ENCODE peak calls at places on chromosomes 13 and 19, in nine cellular contexts. One of them, this sample, is unnamed.

GRCh38 chr13:49571299-49572240 is 13.8 kb downstream of the RCBTB1 start:
- DNase-seq in Right ventricle myocardium superior: no peak
- DNase-seq in RPMI8226: no peak
- DNase-seq in activated T-cell treated with anti-CD3 and anti-CD28 coated beads for 1 hour: no peak
- DNase-seq in stimulated activated CD8-positive, alpha-beta memory T cell treated with anti-CD3 and anti-CD28 coated beads, Interleukin-7, amount 100 ng/mL, for 1 hour: no peak
- DNase-seq in GM19239: no peak
- DNase-seq in effector CD4-positive, alpha-beta T cell: no peak
- DNase-seq in posterior cingulate gyrus: no peak
- DNase-seq in RWPE2: no peak
- DNase-seq in this sample: no peak

GRCh38 chr13:93227906-93228801 is 1.5 kb downstream of the GPC6 start:
- DNase-seq in GM19239: no peak
- DNase-seq in effector CD4-positive, alpha-beta T cell: no peak
- DNase-seq in stimulated activated CD8-positive, alpha-beta memory T cell treated with anti-CD3 and anti-CD28 coated beads, Interleukin-7, amount 100 ng/mL, for 1 hour: no peak
- DNase-seq in posterior cingulate gyrus: peak; percentile 91
- DNase-seq in Right ventricle myocardium superior: peak; percentile 54
- DNase-seq in RWPE2: no peak
- DNase-seq in activated T-cell treated with anti-CD3 and anti-CD28 coated beads for 1 hour: no peak
- DNase-seq in RPMI8226: no peak
- DNase-seq in this sample: no peak

GRCh38 chr13:51523082-51523518 is 61.2 kb upstream of the WDFY2 start:
- DNase-seq in activated T-cell treated with anti-CD3 and anti-CD28 coated beads for 1 hour: no peak
- DNase-seq in posterior cingulate gyrus: peak; percentile 58
- DNase-seq in stimulated activated CD8-positive, alpha-beta memory T cell treated with anti-CD3 and anti-CD28 coated beads, Interleukin-7, amount 100 ng/mL, for 1 hour: no peak
- DNase-seq in Right ventricle myocardium superior: peak; percentile 49
- DNase-seq in effector CD4-positive, alpha-beta T cell: no peak
- DNase-seq in RWPE2: no peak
- DNase-seq in GM19239: no peak
- DNase-seq in RPMI8226: no peak
- DNase-seq in this sample: peak; percentile 6

GRCh38 chr13:34543836-34544235 is 398.2 kb upstream of the NBEA start:
- DNase-seq in posterior cingulate gyrus: no peak
- DNase-seq in effector CD4-positive, alpha-beta T cell: no peak
- DNase-seq in Right ventricle myocardium superior: no peak
- DNase-seq in RPMI8226: no peak
- DNase-seq in RWPE2: no peak
- DNase-seq in stimulated activated CD8-positive, alpha-beta memory T cell treated with anti-CD3 and anti-CD28 coated beads, Interleukin-7, amount 100 ng/mL, for 1 hour: no peak
- DNase-seq in GM19239: no peak
- DNase-seq in activated T-cell treated with anti-CD3 and anti-CD28 coated beads for 1 hour: no peak
- DNase-seq in this sample: no peak

GRCh38 chr13:63041640-63042414 is 1626.2 kb upstream of the PCDH20 start:
- DNase-seq in RWPE2: no peak
- DNase-seq in GM19239: no peak
- DNase-seq in activated T-cell treated with anti-CD3 and anti-CD28 coated beads for 1 hour: no peak
- DNase-seq in posterior cingulate gyrus: no peak
- DNase-seq in Right ventricle myocardium superior: no peak
- DNase-seq in RPMI8226: no peak
- DNase-seq in effector CD4-positive, alpha-beta T cell: no peak
- DNase-seq in stimulated activated CD8-positive, alpha-beta memory T cell treated with anti-CD3 and anti-CD28 coated beads, Interleukin-7, amount 100 ng/mL, for 1 hour: no peak
- DNase-seq in this sample: no peak

GRCh38 chr19:51799998-51800848 is 5.3 kb downstream of the FPR3 start:
- DNase-seq in effector CD4-positive, alpha-beta T cell: no peak
- DNase-seq in stimulated activated CD8-positive, alpha-beta memory T cell treated with anti-CD3 and anti-CD28 coated beads, Interleukin-7, amount 100 ng/mL, for 1 hour: no peak
- DNase-seq in Right ventricle myocardium superior: peak; percentile 89
- DNase-seq in posterior cingulate gyrus: no peak
- DNase-seq in RPMI8226: no peak
- DNase-seq in activated T-cell treated with anti-CD3 and anti-CD28 coated beads for 1 hour: no peak
- DNase-seq in GM19239: no peak
- DNase-seq in RWPE2: no peak
- DNase-seq in this sample: no peak

GRCh38 chr13:49443327-49443688 is 556 bp downstream of the CAB39L start:
- DNase-seq in stimulated activated CD8-positive, alpha-beta memory T cell treated with anti-CD3 and anti-CD28 coated beads, Interleukin-7, amount 100 ng/mL, for 1 hour: no peak
- DNase-seq in RPMI8226: no peak
- DNase-seq in effector CD4-positive, alpha-beta T cell: no peak
- DNase-seq in posterior cingulate gyrus: no peak
- DNase-seq in activated T-cell treated with anti-CD3 and anti-CD28 coated beads for 1 hour: no peak
- DNase-seq in RWPE2: no peak
- DNase-seq in Right ventricle myocardium superior: no peak
- DNase-seq in GM19239: no peak
- DNase-seq in this sample: no peak

GRCh38 chr19:13055213-13056051 is 47.2 kb downstream of the LYL1 start:
- DNase-seq in stimulated activated CD8-positive, alpha-beta memory T cell treated with anti-CD3 and anti-CD28 coated beads, Interleukin-7, amount 100 ng/mL, for 1 hour: no peak
- DNase-seq in RPMI8226: no peak
- DNase-seq in Right ventricle myocardium superior: peak; percentile 90
- DNase-seq in effector CD4-positive, alpha-beta T cell: no peak
- DNase-seq in GM19239: no peak
- DNase-seq in posterior cingulate gyrus: peak; percentile 88
- DNase-seq in activated T-cell treated with anti-CD3 and anti-CD28 coated beads for 1 hour: no peak
- DNase-seq in RWPE2: no peak
- DNase-seq in this sample: no peak

GRCh38 chr13:113448545-113448884 is 4.8 kb downstream of the ADPRHL1 start:
- DNase-seq in RPMI8226: peak; percentile 84
- DNase-seq in stimulated activated CD8-positive, alpha-beta memory T cell treated with anti-CD3 and anti-CD28 coated beads, Interleukin-7, amount 100 ng/mL, for 1 hour: no peak
- DNase-seq in activated T-cell treated with anti-CD3 and anti-CD28 coated beads for 1 hour: no peak
- DNase-seq in posterior cingulate gyrus: peak; percentile 43
- DNase-seq in Right ventricle myocardium superior: peak; percentile 83
- DNase-seq in GM19239: no peak
- DNase-seq in effector CD4-positive, alpha-beta T cell: no peak
- DNase-seq in RWPE2: no peak
- DNase-seq in this sample: no peak

GRCh38 chr13:74206061-74206561 is 71.9 kb upstream of the KLF12 start:
- DNase-seq in Right ventricle myocardium superior: no peak
- DNase-seq in GM19239: no peak
- DNase-seq in effector CD4-positive, alpha-beta T cell: no peak
- DNase-seq in activated T-cell treated with anti-CD3 and anti-CD28 coated beads for 1 hour: no peak
- DNase-seq in RWPE2: no peak
- DNase-seq in posterior cingulate gyrus: no peak
- DNase-seq in stimulated activated CD8-positive, alpha-beta memory T cell treated with anti-CD3 and anti-CD28 coated beads, Interleukin-7, amount 100 ng/mL, for 1 hour: no peak
- DNase-seq in RPMI8226: no peak
- DNase-seq in this sample: no peak